ENCODE peak calls at places on chromosome 5, in five cellular contexts. One of them, this sample, is unnamed.

GRCh38 chr5:73031839-73032238 is 76.0 kb downstream of the FCHO2 start:
- DNase-seq in right cardiac atrium: peak; percentile 65
- DNase-seq in fibroblast of lung: peak; percentile 84
- DNase-seq in Peyer's patch: no peak
- DNase-seq in heart right ventricle: peak; percentile 21
- DNase-seq in this sample: no peak

GRCh38 chr5:175202461-175203065 is 241.4 kb downstream of the DRD1 start:
- DNase-seq in Peyer's patch: no peak
- DNase-seq in fibroblast of lung: peak; percentile 82
- DNase-seq in right cardiac atrium: no peak
- DNase-seq in heart right ventricle: no peak
- DNase-seq in this sample: peak; percentile 57

GRCh38 chr5:69528015-69528414 is 32.0 kb upstream of the GTF2H2C start:
- DNase-seq in fibroblast of lung: no peak
- DNase-seq in heart right ventricle: no peak
- DNase-seq in right cardiac atrium: no peak
- DNase-seq in Peyer's patch: no peak
- DNase-seq in this sample: no peak

GRCh38 chr5:168334161-168335094 is 43.0 kb downstream of the WWC1 start:
- DNase-seq in fibroblast of lung: peak; percentile 84
- DNase-seq in Peyer's patch: no peak
- DNase-seq in right cardiac atrium: no peak
- DNase-seq in heart right ventricle: no peak
- DNase-seq in this sample: no peak

GRCh38 chr5:81020478-81021167 is 60.5 kb downstream of the RASGRF2 start:
- DNase-seq in Peyer's patch: no peak
- DNase-seq in fibroblast of lung: peak; percentile 57
- DNase-seq in heart right ventricle: no peak
- DNase-seq in right cardiac atrium: no peak
- DNase-seq in this sample: no peak

GRCh38 chr5:150149618-150150017 is 6.0 kb downstream of the PDGFRB start:
- DNase-seq in heart right ventricle: no peak
- DNase-seq in right cardiac atrium: no peak
- DNase-seq in Peyer's patch: no peak
- DNase-seq in fibroblast of lung: no peak
- DNase-seq in this sample: no peak

GRCh38 chr5:167688331-167688730 is 603.1 kb upstream of the WWC1 start:
- DNase-seq in fibroblast of lung: no peak
- DNase-seq in Peyer's patch: no peak
- DNase-seq in right cardiac atrium: no peak
- DNase-seq in heart right ventricle: no peak
- DNase-seq in this sample: no peak

GRCh38 chr5:57494104-57495098 is 11.8 kb upstream of the ACTBL2 start:
- DNase-seq in fibroblast of lung: peak; percentile 100
- DNase-seq in heart right ventricle: peak; percentile 15
- DNase-seq in right cardiac atrium: peak; percentile 77
- DNase-seq in Peyer's patch: no peak
- DNase-seq in this sample: peak; percentile 83

GRCh38 chr5:39560730-39561129 is 135.9 kb upstream of the DAB2 start:
- DNase-seq in heart right ventricle: no peak
- DNase-seq in right cardiac atrium: no peak
- DNase-seq in fibroblast of lung: no peak
- DNase-seq in Peyer's patch: no peak
- DNase-seq in this sample: no peak

GRCh38 chr5:11166906-11167305 is 405.9 kb upstream of the DAP start:
- DNase-seq in right cardiac atrium: no peak
- DNase-seq in Peyer's patch: no peak
- DNase-seq in heart right ventricle: no peak
- DNase-seq in fibroblast of lung: peak; percentile 70
- DNase-seq in this sample: no peak

GRCh38 chr5:100694100-100694499 is 158.9 kb downstream of the FAM174A start:
- DNase-seq in fibroblast of lung: no peak
- DNase-seq in heart right ventricle: no peak
- DNase-seq in right cardiac atrium: no peak
- DNase-seq in Peyer's patch: no peak
- DNase-seq in this sample: no peak

GRCh38 chr5:97102010-97102470 is 40.4 kb downstream of the LIX1 start:
- DNase-seq in right cardiac atrium: no peak
- DNase-seq in heart right ventricle: no peak
- DNase-seq in fibroblast of lung: no peak
- DNase-seq in Peyer's patch: no peak
- DNase-seq in this sample: no peak

GRCh38 chr5:72486371-72486770 is 20.8 kb downstream of the ZNF366 start:
- DNase-seq in heart right ventricle: no peak
- DNase-seq in Peyer's patch: no peak
- DNase-seq in right cardiac atrium: no peak
- DNase-seq in fibroblast of lung: peak; percentile 77
- DNase-seq in this sample: no peak

GRCh38 chr5:38316544-38317224 is 58.3 kb downstream of the EGFLAM start:
- DNase-seq in fibroblast of lung: no peak
- DNase-seq in right cardiac atrium: no peak
- DNase-seq in Peyer's patch: no peak
- DNase-seq in heart right ventricle: no peak
- DNase-seq in this sample: no peak

GRCh38 chr5:65913519-65913918 is 12.9 kb upstream of the ERBIN start:
- DNase-seq in heart right ventricle: no peak
- DNase-seq in right cardiac atrium: no peak
- DNase-seq in Peyer's patch: no peak
- DNase-seq in fibroblast of lung: no peak
- DNase-seq in this sample: no peak

GRCh38 chr5:17440766-17441165 is 57.3 kb upstream of the TAF11L2 start:
- DNase-seq in right cardiac atrium: no peak
- DNase-seq in Peyer's patch: no peak
- DNase-seq in heart right ventricle: no peak
- DNase-seq in fibroblast of lung: peak; percentile 81
- DNase-seq in this sample: no peak

GRCh38 chr5:90111354-90112070 is 298.0 kb downstream of the CETN3 start:
- DNase-seq in fibroblast of lung: peak; percentile 24
- DNase-seq in Peyer's patch: no peak
- DNase-seq in heart right ventricle: no peak
- DNase-seq in right cardiac atrium: no peak
- DNase-seq in this sample: no peak

GRCh38 chr5:139631520-139632165 is 16.5 kb upstream of the CXXC5 start:
- DNase-seq in heart right ventricle: no peak
- DNase-seq in Peyer's patch: no peak
- DNase-seq in right cardiac atrium: no peak
- DNase-seq in fibroblast of lung: no peak
- DNase-seq in this sample: no peak

GRCh38 chr5:135353952-135354721 is 44.9 kb downstream of the MACROH2A1 start:
- DNase-seq in heart right ventricle: no peak
- DNase-seq in Peyer's patch: no peak
- DNase-seq in fibroblast of lung: peak; percentile 96
- DNase-seq in right cardiac atrium: no peak
- DNase-seq in this sample: peak; percentile 38

GRCh38 chr5:39518516-39518915 is 93.7 kb upstream of the DAB2 start:
- DNase-seq in fibroblast of lung: peak; percentile 96
- DNase-seq in Peyer's patch: no peak
- DNase-seq in heart right ventricle: no peak
- DNase-seq in right cardiac atrium: no peak
- DNase-seq in this sample: no peak

GRCh38 chr5:150146862-150147579 is 8.6 kb downstream of the PDGFRB start:
- DNase-seq in Peyer's patch: no peak
- DNase-seq in fibroblast of lung: no peak
- DNase-seq in right cardiac atrium: no peak
- DNase-seq in heart right ventricle: peak; percentile 14
- DNase-seq in this sample: no peak

GRCh38 chr5:148740966-148741742 is 85.3 kb upstream of the ADRB2 start:
- DNase-seq in right cardiac atrium: no peak
- DNase-seq in Peyer's patch: no peak
- DNase-seq in heart right ventricle: no peak
- DNase-seq in fibroblast of lung: peak; percentile 53
- DNase-seq in this sample: no peak

GRCh38 chr5:140165101-140165920 is 9.7 kb upstream of the CYSTM1 start:
- DNase-seq in Peyer's patch: no peak
- DNase-seq in fibroblast of lung: no peak
- DNase-seq in heart right ventricle: no peak
- DNase-seq in right cardiac atrium: no peak
- DNase-seq in this sample: peak; percentile 32

GRCh38 chr5:174798411-174798930 is 74.1 kb downstream of the MSX2 start:
- DNase-seq in Peyer's patch: no peak
- DNase-seq in heart right ventricle: no peak
- DNase-seq in fibroblast of lung: peak; percentile 19
- DNase-seq in right cardiac atrium: no peak
- DNase-seq in this sample: no peak

GRCh38 chr5:74042559-74043357 is 416.8 kb downstream of the ARHGEF28 start:
- DNase-seq in right cardiac atrium: no peak
- DNase-seq in heart right ventricle: no peak
- DNase-seq in Peyer's patch: no peak
- DNase-seq in fibroblast of lung: peak; percentile 88
- DNase-seq in this sample: no peak

GRCh38 chr5:39191216-39191615 is 28.1 kb downstream of the FYB1 start:
- DNase-seq in fibroblast of lung: no peak
- DNase-seq in heart right ventricle: no peak
- DNase-seq in Peyer's patch: no peak
- DNase-seq in right cardiac atrium: no peak
- DNase-seq in this sample: no peak

GRCh38 chr5:90878549-90879196 is 320.1 kb downstream of the ADGRV1 start:
- DNase-seq in fibroblast of lung: peak; percentile 79
- DNase-seq in heart right ventricle: no peak
- DNase-seq in right cardiac atrium: no peak
- DNase-seq in Peyer's patch: no peak
- DNase-seq in this sample: no peak

GRCh38 chr5:119285070-119285916 is 70.5 kb upstream of the TNFAIP8 start:
- DNase-seq in heart right ventricle: peak; percentile 18
- DNase-seq in right cardiac atrium: no peak
- DNase-seq in fibroblast of lung: peak; percentile 63
- DNase-seq in Peyer's patch: no peak
- DNase-seq in this sample: no peak

GRCh38 chr5:51394609-51395008 is 11.4 kb downstream of the ISL1 start:
- DNase-seq in fibroblast of lung: no peak
- DNase-seq in right cardiac atrium: no peak
- DNase-seq in heart right ventricle: no peak
- DNase-seq in Peyer's patch: no peak
- DNase-seq in this sample: no peak

GRCh38 chr5:6714221-6715041 is 1.2 kb downstream of the TENT4A start:
- DNase-seq in right cardiac atrium: peak; percentile 70
- DNase-seq in Peyer's patch: peak; percentile 51
- DNase-seq in fibroblast of lung: peak; percentile 13
- DNase-seq in heart right ventricle: peak; percentile 35
- DNase-seq in this sample: no peak

GRCh38 chr5:42583322-42583721 is 160.1 kb downstream of the GHR start:
- DNase-seq in fibroblast of lung: peak; percentile 29
- DNase-seq in heart right ventricle: peak; percentile 22
- DNase-seq in Peyer's patch: peak; percentile 24
- DNase-seq in right cardiac atrium: peak; percentile 54
- DNase-seq in this sample: no peak

GRCh38 chr5:32511778-32512374 is 67.3 kb upstream of the ZFR start:
- DNase-seq in Peyer's patch: peak; percentile 23
- DNase-seq in fibroblast of lung: no peak
- DNase-seq in heart right ventricle: no peak
- DNase-seq in right cardiac atrium: no peak
- DNase-seq in this sample: no peak

GRCh38 chr5:142542906-142543305 is 143.0 kb downstream of the FGF1 start:
- DNase-seq in heart right ventricle: no peak
- DNase-seq in Peyer's patch: no peak
- DNase-seq in fibroblast of lung: peak; percentile 37
- DNase-seq in right cardiac atrium: no peak
- DNase-seq in this sample: no peak

GRCh38 chr5:68285857-68286611 is 70.5 kb downstream of the PIK3R1 start:
- DNase-seq in fibroblast of lung: peak; percentile 46
- DNase-seq in Peyer's patch: no peak
- DNase-seq in right cardiac atrium: no peak
- DNase-seq in heart right ventricle: no peak
- DNase-seq in this sample: no peak

GRCh38 chr5:3276891-3277290 is 318.7 kb upstream of the IRX1 start:
- DNase-seq in fibroblast of lung: no peak
- DNase-seq in heart right ventricle: no peak
- DNase-seq in Peyer's patch: no peak
- DNase-seq in right cardiac atrium: no peak
- DNase-seq in this sample: no peak
- H3K27me3 ChIP-seq in fibroblast of lung: no peaks in the 10 kb centered on the region
- H3K27me3 ChIP-seq in heart right ventricle: peaks cover 18% of the 10 kb centered on the region
- H3K27me3 ChIP-seq in Peyer's patch: no peaks in the 10 kb centered on the region
- H3K27me3 ChIP-seq in right cardiac atrium: no peaks in the 10 kb centered on the region
- H3K27me3 ChIP-seq in this sample: no peaks in the 10 kb centered on the region

DNA sequence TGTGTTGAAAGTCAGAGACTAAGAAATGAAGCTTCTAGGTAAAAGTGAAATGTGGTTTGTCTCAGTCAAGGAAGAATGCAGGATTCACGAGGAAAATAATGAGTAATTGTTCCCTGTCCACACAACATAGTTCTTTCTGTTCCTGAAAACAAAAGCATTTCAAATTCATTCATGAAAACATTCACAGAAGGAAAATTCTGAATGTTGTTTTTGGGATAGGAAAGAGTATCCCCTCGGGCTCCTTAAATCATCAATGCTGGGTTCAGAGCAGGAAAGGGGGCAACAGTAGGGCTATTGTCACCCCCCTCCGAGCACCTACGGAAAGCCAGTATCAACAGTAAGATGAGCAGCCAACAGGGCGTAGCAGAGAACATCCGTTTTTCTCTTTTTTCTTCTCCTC is 769.9 kb upstream of the ADAMTS16 start:
- DNase-seq in heart right ventricle: no peak
- DNase-seq in fibroblast of lung: no peak
- DNase-seq in right cardiac atrium: no peak
- DNase-seq in Peyer's patch: no peak
- DNase-seq in this sample: no peak
- H3K27ac ChIP-seq in heart right ventricle: no peak overlapping the region
- H3K27ac ChIP-seq in fibroblast of lung: no peak overlapping the region
- H3K27ac ChIP-seq in right cardiac atrium: no peak overlapping the region
- H3K27ac ChIP-seq in Peyer's patch: no peak overlapping the region
- H3K27ac ChIP-seq in this sample: no peak overlapping the region

DNA sequence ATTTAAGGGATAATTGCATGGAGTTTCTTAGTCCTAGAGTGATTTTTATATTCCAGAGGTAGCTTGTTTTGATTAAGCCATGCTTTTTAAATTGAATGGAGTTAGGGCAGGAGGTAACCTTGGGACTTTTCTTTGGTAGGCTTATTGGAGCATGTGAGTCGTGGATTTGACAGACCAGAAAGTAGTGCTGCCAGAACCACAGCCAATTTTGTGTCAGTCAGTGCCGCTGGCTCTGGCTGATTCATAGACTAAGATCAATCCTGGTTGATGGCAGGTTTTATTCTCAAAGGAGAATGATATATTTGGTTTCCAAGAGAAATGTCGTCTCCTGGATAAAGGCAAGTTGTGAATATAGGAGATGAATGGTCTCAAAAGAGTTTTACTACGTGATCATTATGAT is 20.3 kb downstream of the RAI14 start:
- DNase-seq in heart right ventricle: no peak
- DNase-seq in fibroblast of lung: peak; percentile 80
- DNase-seq in Peyer's patch: no peak
- DNase-seq in right cardiac atrium: no peak
- DNase-seq in this sample: no peak
- H3K4me1 ChIP-seq in heart right ventricle: peaks cover 24% of the 10 kb centered on the region
- H3K4me1 ChIP-seq in fibroblast of lung: peaks cover 11% of the 10 kb centered on the region
- H3K4me1 ChIP-seq in Peyer's patch: no peaks in the 10 kb centered on the region
- H3K4me1 ChIP-seq in right cardiac atrium: peaks cover 8% of the 10 kb centered on the region
- H3K4me1 ChIP-seq in this sample: peaks cover 26% of the 10 kb centered on the region

DNA sequence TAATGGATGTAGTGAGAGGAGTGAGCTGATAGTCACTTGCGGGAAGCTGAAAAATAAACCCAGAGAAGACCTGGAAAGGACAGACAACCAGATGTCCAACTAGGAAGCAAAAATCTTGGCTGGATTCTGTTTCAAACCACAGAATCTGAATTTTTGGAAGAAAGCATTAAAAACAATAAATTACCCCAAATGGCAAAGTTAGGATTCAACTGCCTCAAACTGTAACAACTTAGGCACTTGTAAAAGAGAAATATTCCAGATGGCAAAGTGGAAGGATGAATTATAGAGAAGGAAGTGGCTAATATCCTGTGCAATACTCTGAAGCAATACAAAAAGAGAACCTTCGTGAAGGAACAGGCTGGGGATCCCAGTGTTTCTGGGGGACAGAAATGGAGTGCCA is 46.8 kb upstream of the SLIT3 start:
- DNase-seq in heart right ventricle: no peak
- DNase-seq in right cardiac atrium: no peak
- DNase-seq in Peyer's patch: no peak
- DNase-seq in fibroblast of lung: peak; percentile 53
- DNase-seq in this sample: no peak
- H3K27me3 ChIP-seq in heart right ventricle: peaks cover 37% of the 10 kb centered on the region
- H3K27me3 ChIP-seq in right cardiac atrium: no peaks in the 10 kb centered on the region
- H3K27me3 ChIP-seq in Peyer's patch: no peaks in the 10 kb centered on the region
- H3K27me3 ChIP-seq in fibroblast of lung: no peaks in the 10 kb centered on the region
- H3K27me3 ChIP-seq in this sample: no peaks in the 10 kb centered on the region